ENCODE peak calls at places on chromosomes 12 and 14, in six cellular contexts. One of them, this sample, is unnamed.

GRCh38 chr12:47021298-47021697 is 58.1 kb upstream of the PCED1B start:
- DNase-seq in HFF-Myc: peak
- DNase-seq in GM04504: peak
- DNase-seq in OCI-M1: peak
- DNase-seq in bronchial epithelial cell: peak
- DNase-seq in neural crest cell: peak
- DNase-seq in this sample: no peak

GRCh38 chr12:68157295-68157871 is 2.2 kb downstream of the IFNG start:
- DNase-seq in HFF-Myc: no peak
- DNase-seq in GM04504: no peak
- DNase-seq in OCI-M1: no peak
- DNase-seq in bronchial epithelial cell: peak
- DNase-seq in neural crest cell: no peak
- DNase-seq in this sample: no peak

GRCh38 chr12:44874981-44875416 is 1.1 kb downstream of the NELL2 start:
- DNase-seq in HFF-Myc: no peak
- DNase-seq in GM04504: no peak
- DNase-seq in OCI-M1: peak
- DNase-seq in bronchial epithelial cell: no peak
- DNase-seq in neural crest cell: no peak
- DNase-seq in this sample: no peak

GRCh38 chr12:93153321-93153720 is 224.2 kb upstream of the EEA1 start:
- DNase-seq in HFF-Myc: no peak
- DNase-seq in GM04504: no peak
- DNase-seq in OCI-M1: no peak
- DNase-seq in bronchial epithelial cell: peak
- DNase-seq in neural crest cell: no peak
- DNase-seq in this sample: no peak

GRCh38 chr12:3273409-3273853 is 196.3 kb downstream of the TSPAN9 start:
- DNase-seq in HFF-Myc: no peak
- DNase-seq in GM04504: no peak
- DNase-seq in OCI-M1: no peak
- DNase-seq in bronchial epithelial cell: peak
- DNase-seq in neural crest cell: no peak
- DNase-seq in this sample: no peak

GRCh38 chr14:40417777-40418401 is 985.7 kb upstream of the FBXO33 start:
- DNase-seq in HFF-Myc: no peak
- DNase-seq in GM04504: no peak
- DNase-seq in OCI-M1: peak
- DNase-seq in bronchial epithelial cell: no peak
- DNase-seq in neural crest cell: peak
- DNase-seq in this sample: peak

GRCh38 chr12:6613776-6614512 is 6.8 kb upstream of the CHD4 start:
- DNase-seq in HFF-Myc: peak
- DNase-seq in GM04504: peak
- DNase-seq in OCI-M1: peak
- DNase-seq in bronchial epithelial cell: peak
- DNase-seq in neural crest cell: peak
- DNase-seq in this sample: peak

GRCh38 chr12:67430708-67431335 is 161.7 kb downstream of the CAND1 start:
- DNase-seq in HFF-Myc: no peak
- DNase-seq in GM04504: no peak
- DNase-seq in OCI-M1: no peak
- DNase-seq in bronchial epithelial cell: no peak
- DNase-seq in neural crest cell: no peak
- DNase-seq in this sample: no peak

GRCh38 chr14:31038521-31039166 is 12.5 kb upstream of the STRN3 start:
- DNase-seq in HFF-Myc: no peak
- DNase-seq in GM04504: no peak
- DNase-seq in OCI-M1: peak
- DNase-seq in bronchial epithelial cell: peak
- DNase-seq in neural crest cell: no peak
- DNase-seq in this sample: no peak

GRCh38 chr12:64142382-64142781 is 79.7 kb downstream of the KICS2 start:
- DNase-seq in HFF-Myc: no peak
- DNase-seq in GM04504: no peak
- DNase-seq in OCI-M1: no peak
- DNase-seq in bronchial epithelial cell: no peak
- DNase-seq in neural crest cell: no peak
- DNase-seq in this sample: no peak

GRCh38 chr14:72513994-72514659 is 379.8 kb downstream of the DPF3 start:
- DNase-seq in HFF-Myc: peak
- DNase-seq in GM04504: peak
- DNase-seq in OCI-M1: peak
- DNase-seq in bronchial epithelial cell: peak
- DNase-seq in neural crest cell: no peak
- DNase-seq in this sample: peak

GRCh38 chr14:67704484-67705089 is 2.9 kb downstream of the RDH12 start:
- DNase-seq in HFF-Myc: peak
- DNase-seq in GM04504: peak
- DNase-seq in OCI-M1: peak
- DNase-seq in bronchial epithelial cell: peak
- DNase-seq in neural crest cell: peak
- DNase-seq in this sample: no peak

GRCh38 chr14:31024042-31024480 is 1.4 kb upstream of the AP4S1 start:
- DNase-seq in HFF-Myc: no peak
- DNase-seq in GM04504: no peak
- DNase-seq in OCI-M1: peak
- DNase-seq in bronchial epithelial cell: no peak
- DNase-seq in neural crest cell: no peak
- DNase-seq in this sample: no peak

GRCh38 chr14:104732355-104732804 is 8.4 kb downstream of the ADSS1 start:
- DNase-seq in HFF-Myc: no peak
- DNase-seq in GM04504: no peak
- DNase-seq in OCI-M1: no peak
- DNase-seq in bronchial epithelial cell: peak
- DNase-seq in neural crest cell: no peak
- DNase-seq in this sample: no peak

GRCh38 chr12:30357712-30358111 is 338.0 kb downstream of the IPO8 start:
- DNase-seq in HFF-Myc: no peak
- DNase-seq in GM04504: no peak
- DNase-seq in OCI-M1: no peak
- DNase-seq in bronchial epithelial cell: no peak
- DNase-seq in neural crest cell: no peak
- DNase-seq in this sample: no peak

GRCh38 chr12:46556820-46557524 is 184.4 kb upstream of the SLC38A2 start:
- DNase-seq in HFF-Myc: no peak
- DNase-seq in GM04504: peak
- DNase-seq in OCI-M1: no peak
- DNase-seq in bronchial epithelial cell: peak
- DNase-seq in neural crest cell: no peak
- DNase-seq in this sample: no peak

GRCh38 chr12:93855265-93855664 is 178.1 kb downstream of the CRADD start:
- DNase-seq in HFF-Myc: no peak
- DNase-seq in GM04504: no peak
- DNase-seq in OCI-M1: no peak
- DNase-seq in bronchial epithelial cell: no peak
- DNase-seq in neural crest cell: no peak
- DNase-seq in this sample: no peak

This sample was measured in glutamatergic neuron.